ENCODE peak calls at places on chromosomes 3 and 15, in five cellular contexts. V is suprapubic skin, Q is K562, B is testis, X is uterus. O is an unnamed sample.

GRCh38 chr15:57903626-57904025 is 161.9 kb downstream of the ALDH1A2 start:
- DNase-seq in V (no peak), Q (no peak), B (no peak), X (no peak), O (peak; percentile 63)

GRCh38 chr3:157098823-157099185 is 61.1 kb downstream of the CCNL1 start:
- DNase-seq in V (no peak), Q (no peak), B (no peak), X (no peak), O (no peak)

GRCh38 chr15:20671665-20672064 is 130.1 kb upstream of the GOLGA6L6 start:
- DNase-seq in V (no peak), Q (no peak), B (no peak), X (no peak), O (no peak)

GRCh38 chr15:80991446-80991845 is 1.8 kb upstream of the MESD start:
- DNase-seq in V (peak; percentile 86), Q (peak; percentile 77), B (peak; percentile 61), X (peak; percentile 69), O (no peak)

GRCh38 chr15:35078221-35078915 is 6.7 kb downstream of the NANOGP8 start:
- DNase-seq in V (no peak), Q (peak; percentile 74), B (peak; percentile 61), X (peak; percentile 48), O (peak; percentile 48)

GRCh38 chr15:69951511-69952209 is 146.1 kb downstream of the TLE3 start:
- DNase-seq in V (no peak), Q (no peak), B (no peak), X (no peak), O (no peak)

GRCh38 chr3:158574646-158575045 is 3.7 kb downstream of the MLF1 start:
- DNase-seq in V (no peak), Q (no peak), B (no peak), X (no peak), O (no peak)

GRCh38 chr3:120554727-120555660 is 41.1 kb upstream of the NDUFB4 start:
- DNase-seq in V (no peak), Q (no peak), B (no peak), X (no peak), O (no peak)

GRCh38 chr3:138434276-138434874 is at the start of gene ESYT3:
- DNase-seq in V (peak; percentile 76), Q (no peak), B (peak; percentile 69), X (peak; percentile 67), O (peak; percentile 73)

GRCh38 chr15:62756326-62756994 is 286.1 kb upstream of the TPM1 start:
- DNase-seq in V (no peak), Q (no peak), B (no peak), X (no peak), O (no peak)

GRCh38 chr3:85589145-85589544 is 630.4 kb downstream of the CADM2 start:
- DNase-seq in V (no peak), Q (no peak), B (no peak), X (no peak), O (no peak)

GRCh38 chr3:29071077-29071634 is 209.7 kb upstream of the RBMS3 start:
- DNase-seq in V (no peak), Q (no peak), B (no peak), X (no peak), O (no peak)

GRCh38 chr3:141449424-141449823 is 37.4 kb upstream of the RASA2 start:
- DNase-seq in V (no peak), Q (no peak), B (no peak), X (no peak), O (peak; percentile 36)

GRCh38 chr3:35664460-35664919 is 25.2 kb downstream of the ARPP21 start:
- DNase-seq in V (no peak), Q (no peak), B (peak; percentile 31), X (no peak), O (peak; percentile 78)

GRCh38 chr3:72802001-72802400 is 46.2 kb downstream of the SHQ1 start:
- DNase-seq in V (no peak), Q (no peak), B (no peak), X (no peak), O (no peak)

GRCh38 chr3:110293660-110294059 is 778.0 kb upstream of the NECTIN3 start:
- DNase-seq in V (no peak), Q (no peak), B (no peak), X (no peak), O (no peak)

GRCh38 chr3:132290833-132291232 is 26.4 kb upstream of the ACP3 start:
- DNase-seq in V (no peak), Q (no peak), B (no peak), X (no peak), O (no peak)

GRCh38 chr3:171783086-171783485 is 27.2 kb downstream of the PLD1 start:
- DNase-seq in V (no peak), Q (no peak), B (no peak), X (no peak), O (no peak)

GRCh38 chr3:129919357-129919756 is 25.8 kb upstream of the TMCC1 start:
- DNase-seq in V (no peak), Q (no peak), B (no peak), X (no peak), O (no peak)

DNA sequence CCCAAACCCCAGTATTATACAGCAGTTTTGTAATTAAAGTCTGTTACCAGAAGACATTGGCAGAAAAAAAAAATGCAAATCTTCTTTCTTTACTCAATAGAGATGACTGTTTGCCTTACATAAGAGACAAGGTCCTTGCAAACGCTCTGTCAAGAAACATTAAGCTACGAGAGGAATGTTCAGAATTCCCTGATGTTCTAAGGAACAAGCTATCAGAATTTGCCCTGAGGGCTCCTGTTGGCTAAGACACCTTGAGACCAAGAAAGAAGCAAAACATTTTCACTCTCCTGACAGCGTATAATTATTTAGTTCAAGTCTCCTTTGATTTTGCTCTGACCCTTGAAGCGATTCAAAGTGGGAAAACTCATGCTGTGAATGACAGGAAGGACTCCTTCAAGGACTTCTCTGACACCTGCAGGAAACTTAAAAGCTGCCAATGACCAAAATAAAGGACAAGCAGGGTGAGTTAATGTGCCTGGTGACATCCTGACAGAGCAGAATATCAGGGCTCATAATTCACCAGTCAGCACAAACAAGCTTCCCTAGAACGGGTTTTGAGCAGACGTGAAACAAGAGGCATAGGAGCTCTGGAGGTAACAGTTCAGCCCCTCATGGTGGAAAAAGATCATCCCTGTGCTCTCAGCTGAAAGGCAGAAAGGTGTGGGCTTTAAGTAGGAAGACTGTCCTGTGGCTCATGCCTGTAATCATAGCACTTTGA is 2.5 kb downstream of the SCAMP2 start:
- DNase-seq in V (no peak), Q (no peak), B (no peak), X (no peak), O (no peak)
- H3K4me1 ChIP-seq in V (peaks cover 80% of the 10 kb centered on the region), Q (peaks cover 22% of the 10 kb centered on the region), B (peaks cover 43% of the 10 kb centered on the region), X (peaks cover 11% of the 10 kb centered on the region), O (no peaks in the 10 kb centered on the region)

DNA sequence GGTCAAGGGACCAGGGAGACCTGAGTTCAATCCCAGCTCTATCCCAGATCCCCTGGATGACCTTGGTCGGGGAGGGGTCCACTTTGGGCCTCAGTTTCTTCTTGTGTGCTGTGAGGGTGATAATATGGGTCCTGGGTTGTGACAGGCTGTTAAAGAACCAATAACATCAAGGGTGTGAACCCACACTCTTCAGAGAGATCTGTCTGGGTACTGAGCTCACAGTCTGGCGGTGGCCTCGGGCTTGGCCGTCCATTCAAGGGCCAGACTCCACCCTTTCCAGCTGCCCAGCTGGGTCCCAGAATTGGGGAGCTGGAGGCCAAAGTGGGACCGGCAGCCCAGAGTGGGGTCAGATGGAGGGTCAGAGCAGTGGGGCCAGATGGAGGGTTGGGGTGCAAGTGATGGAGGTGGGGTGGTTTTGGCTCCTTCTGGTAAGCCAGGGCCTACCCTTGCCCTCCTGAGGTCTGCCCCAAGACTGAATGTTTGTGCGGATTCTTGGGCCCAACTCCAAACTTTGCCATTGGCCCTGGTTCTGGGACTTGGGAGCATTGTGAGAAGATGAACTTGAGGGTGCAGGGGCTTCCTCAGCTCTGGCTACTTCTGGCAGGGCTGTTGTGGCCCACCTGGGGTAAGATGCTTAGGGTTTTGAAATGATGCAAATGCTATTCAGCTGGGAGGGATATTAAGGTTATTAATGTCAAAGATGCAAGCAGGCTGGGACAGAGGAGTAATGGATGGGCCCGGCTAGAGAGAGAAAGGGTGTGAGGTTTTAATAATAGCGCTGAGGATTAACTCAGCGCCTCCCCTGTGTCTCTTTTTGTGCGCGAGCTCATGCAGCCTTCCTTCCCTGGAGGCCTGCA is 1.5 kb downstream of the CORO2B start:
- DNase-seq in V (no peak), Q (no peak), B (no peak), X (no peak), O (no peak)
- H3K4me3 ChIP-seq in V (peak overlapping the region; percentile 62), Q (no peak overlapping the region), B (no peak overlapping the region), X (no peak overlapping the region), O (peak overlapping the region; percentile 56)

GRCh38 chr3:52454235-52454937 is 545 bp upstream of the TNNC1 start:
- DNase-seq in V (no peak), Q (peak; percentile 6), B (no peak), X (no peak), O (no peak)

GRCh38 chr3:52454938-52455282 is 494 bp upstream of the NISCH start:
- DNase-seq in V (no peak), Q (peak; percentile 13), B (no peak), X (no peak), O (no peak)

GRCh38 chr3:52452126-52452525 is 1.7 kb downstream of the TNNC1 start:
- DNase-seq in V (no peak), Q (no peak), B (no peak), X (no peak), O (no peak)

GRCh38 chr3:52452570-52453221 is 1.1 kb downstream of the TNNC1 start:
- DNase-seq in V (no peak), Q (no peak), B (no peak), X (no peak), O (no peak)

DNA sequence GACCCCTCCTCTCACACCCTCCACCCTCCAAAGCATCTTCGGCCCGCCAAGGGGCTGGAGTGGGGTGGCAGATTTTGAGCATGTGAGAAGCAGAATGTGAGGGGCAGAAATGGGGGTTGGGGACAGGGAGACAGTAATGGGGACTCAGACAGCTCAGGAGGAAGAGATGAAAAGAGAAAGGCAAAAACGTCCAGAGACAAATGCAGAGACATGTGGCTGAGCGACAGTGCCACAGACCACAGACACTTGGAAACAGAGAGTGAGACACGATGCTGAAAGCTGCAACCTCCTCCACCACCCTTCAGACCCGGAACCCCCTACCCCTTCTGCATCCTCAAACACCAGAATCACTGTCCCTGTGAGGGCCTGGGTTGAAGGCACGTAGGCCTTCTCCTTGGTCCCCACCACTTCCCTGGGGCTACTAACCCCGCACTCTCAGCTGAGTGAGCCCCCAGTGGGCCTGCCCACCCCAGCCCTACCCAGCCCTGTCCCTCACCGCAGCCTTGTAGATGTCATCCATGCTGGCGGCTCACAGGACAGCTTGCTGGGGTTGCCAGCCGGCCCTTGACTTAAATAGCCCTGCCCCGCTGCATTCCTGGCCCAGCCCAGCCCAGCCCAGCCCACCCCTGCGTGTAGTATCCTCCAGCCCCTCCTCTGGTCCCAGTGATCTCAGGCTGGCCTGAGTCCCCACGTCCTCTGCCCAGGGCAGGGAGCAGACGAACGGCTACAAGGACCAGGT is at the start of gene TNNC1:
- DNase-seq in V (no peak), Q (peak; percentile 6), B (no peak), X (no peak), O (no peak)
- TF ChIP-seq CTCF in V (no peak), Q (no peak), B (no peak), X (no peak), O (no peak)

GRCh38 chr15:85604194-85604593 is 190.5 kb downstream of the KLHL25 start:
- DNase-seq in V (no peak), Q (no peak), B (no peak), X (no peak), O (no peak)

GRCh38 chr15:85607141-85607806 is 187.5 kb downstream of the KLHL25 start:
- DNase-seq in V (no peak), Q (no peak), B (no peak), X (no peak), O (no peak)

GRCh38 chr15:85606721-85607120 is 188.0 kb downstream of the KLHL25 start:
- DNase-seq in V (no peak), Q (no peak), B (no peak), X (no peak), O (no peak)

GRCh38 chr15:85603160-85603559 is 191.6 kb downstream of the KLHL25 start:
- DNase-seq in V (no peak), Q (no peak), B (no peak), X (no peak), O (no peak)

GRCh38 chr15:85603703-85604102 is 191.0 kb downstream of the KLHL25 start:
- DNase-seq in V (no peak), Q (no peak), B (no peak), X (no peak), O (no peak)
- H3K4me1 ChIP-seq in V (peaks cover 32% of the 10 kb centered on the region), Q (no peaks in the 10 kb centered on the region), B (peaks cover 19% of the 10 kb centered on the region), X (peaks cover 8% of the 10 kb centered on the region), O (peaks cover 5% of the 10 kb centered on the region)